ENCODE peak calls at places on chromosome 2, in six cellular contexts. One of them, this sample, is unnamed.

GRCh38 chr2:1550658-1551316 is 137.5 kb downstream of the TPO start:
- DNase-seq in GM04504: no peak
- DNase-seq in hippocampal formation: no peak
- DNase-seq in heart right ventricle: peak
- DNase-seq in activated naive CD4-positive, alpha-beta T cell treated with Interleukin-2 at 50 U/mL for 16 hours: peak
- DNase-seq in SJSA1: peak
- DNase-seq in this sample: peak

GRCh38 chr2:153971250-153971649 is 99.5 kb downstream of the GALNT13 start:
- DNase-seq in activated naive CD4-positive, alpha-beta T cell treated with Interleukin-2 at 50 U/mL for 16 hours: no peak
- DNase-seq in GM04504: no peak
- DNase-seq in hippocampal formation: no peak
- DNase-seq in heart right ventricle: no peak
- DNase-seq in SJSA1: no peak
- DNase-seq in this sample: no peak

GRCh38 chr2:85312404-85312803 is 15.4 kb downstream of the TGOLN2 start:
- DNase-seq in heart right ventricle: no peak
- DNase-seq in hippocampal formation: no peak
- DNase-seq in SJSA1: no peak
- DNase-seq in activated naive CD4-positive, alpha-beta T cell treated with Interleukin-2 at 50 U/mL for 16 hours: no peak
- DNase-seq in GM04504: no peak
- DNase-seq in this sample: no peak

GRCh38 chr2:214156971-214157370 is 253.9 kb upstream of the VWC2L start:
- DNase-seq in hippocampal formation: no peak
- DNase-seq in heart right ventricle: no peak
- DNase-seq in activated naive CD4-positive, alpha-beta T cell treated with Interleukin-2 at 50 U/mL for 16 hours: no peak
- DNase-seq in GM04504: no peak
- DNase-seq in SJSA1: no peak
- DNase-seq in this sample: no peak

GRCh38 chr2:85976106-85976920 is 87.5 kb upstream of the ST3GAL5 start:
- DNase-seq in activated naive CD4-positive, alpha-beta T cell treated with Interleukin-2 at 50 U/mL for 16 hours: no peak
- DNase-seq in SJSA1: no peak
- DNase-seq in heart right ventricle: peak
- DNase-seq in GM04504: no peak
- DNase-seq in hippocampal formation: no peak
- DNase-seq in this sample: no peak

GRCh38 chr2:40037303-40037702 is 258.2 kb upstream of the THUMPD2 start:
- DNase-seq in activated naive CD4-positive, alpha-beta T cell treated with Interleukin-2 at 50 U/mL for 16 hours: no peak
- DNase-seq in heart right ventricle: no peak
- DNase-seq in hippocampal formation: peak
- DNase-seq in SJSA1: no peak
- DNase-seq in GM04504: no peak
- DNase-seq in this sample: no peak

GRCh38 chr2:33108483-33109443 is 162.0 kb downstream of the LTBP1 start:
- DNase-seq in heart right ventricle: no peak
- DNase-seq in SJSA1: peak
- DNase-seq in GM04504: no peak
- DNase-seq in hippocampal formation: no peak
- DNase-seq in activated naive CD4-positive, alpha-beta T cell treated with Interleukin-2 at 50 U/mL for 16 hours: no peak
- DNase-seq in this sample: no peak

GRCh38 chr2:64274399-64275173 is 130.4 kb upstream of the PELI1 start:
- DNase-seq in hippocampal formation: no peak
- DNase-seq in activated naive CD4-positive, alpha-beta T cell treated with Interleukin-2 at 50 U/mL for 16 hours: no peak
- DNase-seq in SJSA1: no peak
- DNase-seq in GM04504: no peak
- DNase-seq in heart right ventricle: no peak
- DNase-seq in this sample: no peak

GRCh38 chr2:72214429-72215143 is 66.9 kb upstream of the CYP26B1 start:
- DNase-seq in heart right ventricle: no peak
- DNase-seq in GM04504: peak
- DNase-seq in SJSA1: peak
- DNase-seq in hippocampal formation: no peak
- DNase-seq in activated naive CD4-positive, alpha-beta T cell treated with Interleukin-2 at 50 U/mL for 16 hours: no peak
- DNase-seq in this sample: no peak